ENCODE peak calls at places on chromosomes 6 and 20, in ten cellular contexts. P is fibroblast of mammary gland, T is astrocyte, H is tibial nerve, Y is left ventricle myocardium inferior, A is spleen, G is astrocyte of the spinal cord, N is fibroblast of lung, B is breast epithelium, O is ovary. U is an unnamed sample.

GRCh38 chr6:138026342-138026741 is 80.9 kb downstream of the PERP start:
- DNase-seq in P (no peak), T (no peak), H (no peak), Y (no peak), A (no peak), G (no peak), N (no peak), B (no peak), O (no peak), U (no peak)

GRCh38 chr6:21997414-21998037 is 299.3 kb downstream of the PRL start:
- DNase-seq in P (no peak), T (peak), H (no peak), Y (no peak), A (no peak), G (peak), N (no peak), B (no peak), O (no peak), U (no peak)

GRCh38 chr6:148146717-148147116 is 195.9 kb upstream of the SASH1 start:
- DNase-seq in P (no peak), T (peak), H (no peak), Y (no peak), A (no peak), G (peak), N (no peak), B (no peak), O (no peak), U (no peak)

GRCh38 chr6:161257778-161258457 is 15.9 kb downstream of the AGPAT4 start:
- DNase-seq in P (peak), T (peak), H (no peak), Y (no peak), A (no peak), G (peak), N (peak), B (no peak), O (no peak), U (peak)

GRCh38 chr6:112879920-112880413 is 532.8 kb downstream of the RFPL4B start:
- DNase-seq in P (peak), T (peak), H (no peak), Y (peak), A (peak), G (no peak), N (no peak), B (no peak), O (no peak), U (no peak)

GRCh38 chr20:2809690-2810089 is 5.1 kb upstream of the C20orf141 start:
- DNase-seq in P (no peak), T (no peak), H (no peak), Y (no peak), A (no peak), G (no peak), N (no peak), B (no peak), O (no peak), U (no peak)

GRCh38 chr20:9269280-9269971 is 200.5 kb downstream of the PLCB4 start:
- DNase-seq in P (peak), T (peak), H (no peak), Y (no peak), A (no peak), G (peak), N (peak), B (no peak), O (no peak), U (peak)

GRCh38 chr6:160279850-160280249 is 21.2 kb upstream of the SLC22A2 start:
- DNase-seq in P (peak), T (peak), H (no peak), Y (no peak), A (no peak), G (no peak), N (peak), B (no peak), O (no peak), U (no peak)

GRCh38 chr20:15924556-15924955 is 648.7 kb downstream of the KIF16B start:
- DNase-seq in P (no peak), T (no peak), H (no peak), Y (no peak), A (no peak), G (no peak), N (no peak), B (no peak), O (no peak), U (no peak)

GRCh38 chr20:7499201-7499600 is 441.1 kb downstream of the HAO1 start:
- DNase-seq in P (no peak), T (no peak), H (no peak), Y (no peak), A (no peak), G (no peak), N (no peak), B (no peak), O (no peak), U (no peak)

GRCh38 chr20:53711333-53712211 is 117.9 kb upstream of the ZNF217 start:
- DNase-seq in P (no peak), T (no peak), H (no peak), Y (no peak), A (no peak), G (no peak), N (no peak), B (no peak), O (no peak), U (no peak)

GRCh38 chr6:118784641-118785164 is 109.2 kb upstream of the ASF1A start:
- DNase-seq in P (no peak), T (no peak), H (peak), Y (peak), A (no peak), G (no peak), N (no peak), B (peak), O (peak), U (no peak)

GRCh38 chr6:466564-466963 is 75.0 kb downstream of the IRF4 start:
- DNase-seq in P (no peak), T (no peak), H (no peak), Y (no peak), A (no peak), G (no peak), N (no peak), B (no peak), O (no peak), U (no peak)

GRCh38 chr6:1624071-1624847 is 14.5 kb downstream of the FOXC1 start:
- DNase-seq in P (no peak), T (no peak), H (no peak), Y (no peak), A (no peak), G (no peak), N (no peak), B (no peak), O (no peak), U (no peak)

GRCh38 chr20:46073443-46073842 is 16.3 kb downstream of the NCOA5 start:
- DNase-seq in P (no peak), T (peak), H (no peak), Y (no peak), A (no peak), G (no peak), N (no peak), B (no peak), O (no peak), U (no peak)

GRCh38 chr6:99612551-99613397 is 6.1 kb downstream of the PRDM13 start:
- DNase-seq in P (no peak), T (no peak), H (no peak), Y (no peak), A (no peak), G (no peak), N (no peak), B (no peak), O (no peak), U (no peak)

GRCh38 chr20:45341939-45342862 is 6.0 kb downstream of the SDC4 start:
- DNase-seq in P (no peak), T (peak), H (no peak), Y (peak), A (no peak), G (peak), N (no peak), B (peak), O (peak), U (no peak)

GRCh38 chr6:157235600-157236039 is 87.7 kb downstream of the TMEM242 start:
- DNase-seq in P (peak), T (peak), H (no peak), Y (peak), A (peak), G (peak), N (peak), B (no peak), O (peak), U (no peak)

GRCh38 chr6:123415844-123416468 is 220.8 kb downstream of the TRDN start:
- DNase-seq in P (peak), T (peak), H (peak), Y (no peak), A (no peak), G (peak), N (peak), B (peak), O (no peak), U (peak)

GRCh38 chr20:33444797-33445560 is 1.4 kb upstream of the SNTA1 start:
- DNase-seq in P (peak), T (no peak), H (no peak), Y (peak), A (no peak), G (no peak), N (peak), B (no peak), O (no peak), U (no peak)

GRCh38 chr6:165939047-165939446 is 228.6 kb downstream of the TBXT start:
- DNase-seq in P (no peak), T (no peak), H (no peak), Y (no peak), A (no peak), G (no peak), N (no peak), B (no peak), O (no peak), U (no peak)

GRCh38 chr6:35049885-35050284 is 91.3 kb downstream of the TCP11 start:
- DNase-seq in P (peak), T (peak), H (peak), Y (peak), A (no peak), G (peak), N (peak), B (no peak), O (no peak), U (peak)

GRCh38 chr20:62528983-62529891 is 53.4 kb upstream of the GATA5 start:
- DNase-seq in P (no peak), T (no peak), H (no peak), Y (no peak), A (no peak), G (no peak), N (no peak), B (no peak), O (no peak), U (no peak)

GRCh38 chr20:25487306-25487705 is 79.8 kb downstream of the GINS1 start:
- DNase-seq in P (no peak), T (no peak), H (no peak), Y (no peak), A (no peak), G (no peak), N (no peak), B (no peak), O (no peak), U (no peak)

GRCh38 chr20:32970973-32971300 is 33.3 kb downstream of the SUN5 start:
- DNase-seq in P (no peak), T (no peak), H (no peak), Y (no peak), A (no peak), G (no peak), N (no peak), B (peak), O (no peak), U (no peak)

GRCh38 chr6:70685494-70686180 is 18.0 kb downstream of the SMAP1 start:
- DNase-seq in P (no peak), T (no peak), H (no peak), Y (no peak), A (no peak), G (no peak), N (no peak), B (no peak), O (no peak), U (no peak)

GRCh38 chr6:82781805-82782204 is 283.8 kb downstream of the UBE3D start:
- DNase-seq in P (no peak), T (no peak), H (no peak), Y (no peak), A (no peak), G (no peak), N (no peak), B (no peak), O (no peak), U (no peak)

GRCh38 chr20:47799116-47799715 is 13.9 kb upstream of the SULF2 start:
- DNase-seq in P (no peak), T (no peak), H (no peak), Y (no peak), A (no peak), G (no peak), N (no peak), B (no peak), O (no peak), U (no peak)

GRCh38 chr20:10940941-10941340 is 267.1 kb upstream of the JAG1 start:
- DNase-seq in P (no peak), T (no peak), H (no peak), Y (no peak), A (no peak), G (no peak), N (no peak), B (no peak), O (no peak), U (no peak)

GRCh38 chr20:3749689-3750639 is 17.5 kb downstream of the HSPA12B start:
- DNase-seq in P (no peak), T (no peak), H (no peak), Y (no peak), A (peak), G (no peak), N (no peak), B (no peak), O (no peak), U (no peak)

GRCh38 chr6:134020071-134020470 is 32.4 kb downstream of the SLC2A12 start:
- DNase-seq in P (no peak), T (no peak), H (no peak), Y (no peak), A (no peak), G (no peak), N (no peak), B (no peak), O (no peak), U (no peak)

GRCh38 chr6:31079656-31080261 is 32.6 kb downstream of the C6orf15 start:
- DNase-seq in P (peak), T (no peak), H (peak), Y (peak), A (peak), G (peak), N (peak), B (peak), O (peak), U (no peak)

GRCh38 chr6:31086788-31087440 is 25.5 kb downstream of the C6orf15 start:
- DNase-seq in P (peak), T (peak), H (no peak), Y (no peak), A (no peak), G (peak), N (peak), B (no peak), O (no peak), U (no peak)

GRCh38 chr6:31087494-31088089 is 24.8 kb downstream of the C6orf15 start:
- DNase-seq in P (peak), T (peak), H (peak), Y (peak), A (peak), G (peak), N (peak), B (peak), O (peak), U (peak)

GRCh38 chr6:31081872-31082271 is 30.5 kb downstream of the C6orf15 start:
- DNase-seq in P (no peak), T (no peak), H (no peak), Y (no peak), A (no peak), G (no peak), N (no peak), B (peak), O (no peak), U (no peak)

DNA sequence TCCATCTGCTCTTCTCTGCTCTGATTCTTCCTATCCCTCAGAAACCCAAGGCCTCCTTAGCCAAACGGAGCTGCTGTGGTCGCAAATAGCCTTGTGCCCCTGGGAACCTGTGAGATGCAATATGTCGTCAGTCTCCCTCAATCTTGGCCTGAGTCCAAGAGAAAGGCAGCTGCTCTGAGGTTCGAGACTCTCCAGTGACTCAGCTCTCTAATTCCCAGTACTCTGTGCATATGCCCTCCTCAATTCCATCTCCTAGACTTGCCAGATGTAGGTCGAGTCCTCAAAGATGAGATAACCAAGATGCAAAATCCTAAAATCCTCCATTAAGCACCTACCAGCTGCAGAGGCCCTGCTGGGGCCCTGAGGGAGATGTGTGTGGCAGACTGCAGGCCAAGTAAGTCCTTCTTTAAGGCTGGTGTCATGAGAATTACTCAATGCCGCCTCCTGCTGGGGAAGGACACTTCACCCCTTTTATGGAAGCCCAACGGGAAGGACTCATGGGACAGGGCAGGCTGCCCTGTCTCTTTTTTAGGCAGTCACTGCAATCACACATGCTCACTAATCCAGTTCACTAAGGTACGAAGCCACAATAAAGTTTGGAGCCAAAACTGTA is 28.5 kb downstream of the C6orf15 start:
- DNase-seq in P (peak), T (peak), H (no peak), Y (no peak), A (no peak), G (peak), N (peak), B (no peak), O (no peak), U (peak)
- TF ChIP-seq CTCF in P (peak), T (no peak), H (no peak), Y (peak), A (no peak), G (peak), N (peak), B (no peak), O (no peak), U (peak)

GRCh38 chr6:145175470-145175869 is 559.9 kb downstream of the EPM2A start:
- DNase-seq in P (no peak), T (no peak), H (no peak), Y (no peak), A (no peak), G (no peak), N (no peak), B (no peak), O (no peak), U (no peak)

DNA sequence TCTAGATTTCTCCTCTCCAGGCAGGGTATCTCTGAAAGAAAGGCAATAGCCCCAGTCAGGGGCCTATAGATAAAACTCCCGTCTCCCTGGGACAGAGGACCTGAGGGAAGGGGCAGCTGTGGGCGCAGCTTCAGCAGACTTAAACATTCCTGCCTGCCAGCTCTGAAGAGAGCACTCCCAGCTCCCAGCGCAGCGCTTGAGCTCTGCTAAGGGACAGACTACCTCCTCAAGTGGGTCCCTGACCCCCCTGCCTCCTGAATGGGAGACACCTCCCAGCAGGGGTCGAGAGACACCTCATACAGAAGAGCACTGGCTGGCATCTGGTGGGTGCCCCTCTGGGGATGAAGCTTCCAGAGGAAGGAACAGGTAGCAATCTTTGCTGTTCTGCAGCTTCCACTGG is 556.9 kb downstream of the EPM2A start:
- DNase-seq in P (no peak), T (no peak), H (no peak), Y (no peak), A (no peak), G (no peak), N (no peak), B (no peak), O (no peak), U (no peak)
- H3K4me3 ChIP-seq in P (no peak), T (no peak), H (no peak), Y (no peak), A (no peak), G (no peak), N (no peak), B (no peak), O (no peak), U (no peak)

GRCh38 chr6:40959781-40960327 is 79.2 kb downstream of the UNC5CL start:
- DNase-seq in P (no peak), T (no peak), H (no peak), Y (no peak), A (no peak), G (no peak), N (no peak), B (no peak), O (no peak), U (no peak)
- TF ChIP-seq CTCF in P (no peak), T (no peak), H (no peak), Y (no peak), A (no peak), G (no peak), N (no peak), B (no peak), O (no peak), U (no peak)

GRCh38 chr20:34622821-34623451 is 54.0 kb downstream of the PIGU start:
- DNase-seq in P (no peak), T (no peak), H (no peak), Y (no peak), A (peak), G (no peak), N (no peak), B (no peak), O (no peak), U (no peak)
- H3K4me3 ChIP-seq in P (no peak), T (no peak), H (no peak), Y (no peak), A (no peak), G (no peak), N (no peak), B (no peak), O (no peak), U (no peak)

GRCh38 chr20:42531675-42531985 is 658.1 kb downstream of the PTPRT start:
- DNase-seq in P (no peak), T (no peak), H (no peak), Y (no peak), A (no peak), G (no peak), N (no peak), B (no peak), O (no peak), U (no peak)

DNA sequence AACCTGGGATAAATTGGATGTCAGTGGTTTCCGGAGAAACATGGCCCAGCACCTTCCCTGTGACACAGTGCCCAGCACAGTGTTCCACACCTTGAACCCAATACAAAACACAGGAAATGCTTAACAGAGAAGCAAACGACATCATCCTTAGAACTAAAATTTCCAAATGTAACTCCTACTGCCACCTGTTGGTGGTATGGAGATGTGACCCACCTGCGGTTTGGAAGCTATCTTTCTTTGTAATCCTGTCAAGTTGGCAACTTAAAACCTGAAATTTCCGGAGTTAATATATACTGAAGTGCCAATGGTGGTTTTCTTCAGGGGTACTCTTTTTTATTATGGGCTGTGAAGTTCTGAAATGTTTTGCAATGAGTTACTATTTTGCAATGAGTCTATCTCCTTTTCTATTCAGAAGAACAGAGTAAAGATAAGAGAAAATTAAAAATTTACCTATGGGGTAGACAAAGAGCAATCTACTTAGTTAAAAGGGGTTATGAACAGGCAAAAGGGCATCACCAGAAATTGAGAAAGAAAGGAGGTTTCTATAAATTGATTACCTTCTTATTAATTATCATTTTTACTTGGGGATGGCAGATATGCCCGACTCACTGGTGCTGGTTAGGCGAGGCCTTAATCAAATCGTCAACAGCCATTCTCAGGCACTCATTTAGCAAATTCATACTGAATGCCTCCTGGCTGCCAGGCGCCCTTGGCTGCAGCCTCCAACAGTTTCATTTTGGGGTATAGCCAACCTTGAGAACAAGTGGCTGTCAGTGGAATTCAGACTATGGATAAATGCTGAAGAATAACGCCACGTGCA is 658.6 kb downstream of the PTPRT start:
- DNase-seq in P (peak), T (no peak), H (no peak), Y (no peak), A (no peak), G (no peak), N (no peak), B (no peak), O (no peak), U (no peak)
- TF ChIP-seq CTCF in P (peak), T (peak), H (peak), Y (peak), A (peak), G (peak), N (peak), B (peak), O (peak), U (peak)

DNA sequence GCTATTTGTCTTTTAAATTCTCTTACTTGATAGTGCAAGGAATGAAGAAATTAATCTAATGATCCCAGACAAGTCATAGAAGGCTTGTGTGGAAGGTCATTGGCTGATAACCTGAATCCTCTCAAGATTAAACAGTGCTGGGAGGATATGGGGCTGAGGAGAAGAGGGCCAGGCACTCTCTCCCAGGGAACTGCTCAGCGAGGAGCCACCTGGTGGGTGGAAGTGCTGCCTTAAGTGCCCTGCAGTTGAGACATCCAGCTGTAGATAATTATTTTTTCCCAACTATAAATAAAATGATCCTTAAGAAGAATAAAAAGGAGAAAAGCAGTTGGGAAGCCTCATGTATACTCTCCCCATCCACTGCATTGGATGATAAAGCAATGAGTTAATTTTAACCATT is 47.9 kb downstream of the BTBD3 start:
- DNase-seq in P (no peak), T (no peak), H (no peak), Y (no peak), A (no peak), G (no peak), N (no peak), B (no peak), O (no peak), U (no peak)
- H3K4me3 ChIP-seq in P (no peak), T (no peak), H (no peak), Y (no peak), A (no peak), G (no peak), N (no peak), B (no peak), O (no peak), U (no peak)

U was measured in AG04449.